ENCODE peak calls at places on chromosomes 13 and 19, in five cellular contexts. E is GM18507; C is GM12864; J is stimulated activated CD8-positive, alpha-beta memory T cell treated with anti-CD3 and anti-CD28 coated beads, Interleukin-15, amount 100 ng/mL, for 24 hours; V is NCI-H2107. T is an unnamed sample.

GRCh38 chr19:50537769-50538230 is 24.1 kb upstream of the ASPDH start:
- DNase-seq in C (peak; percentile 27), V (peak; percentile 49), E (peak; percentile 56), J (peak; percentile 35), T (no peak)

GRCh38 chr19:33640773-33641172 is 19.0 kb downstream of the CHST8 start:
- DNase-seq in E (no peak), J (no peak), V (no peak), C (no peak), T (no peak)

GRCh38 chr13:32206097-32206740 is 108.9 kb downstream of the ZAR1L start:
- DNase-seq in C (no peak), V (no peak), J (no peak), E (no peak), T (no peak)

GRCh38 chr19:50547385-50548190 is 20.6 kb downstream of the LRRC4B start:
- DNase-seq in C (no peak), J (no peak), E (no peak), V (no peak), T (no peak)

GRCh38 chr13:39676315-39676876 is 20.9 kb downstream of the COG6 start:
- DNase-seq in E (no peak), J (no peak), V (peak; percentile 14), C (no peak), T (no peak)

GRCh38 chr13:111282425-111282824 is 38.0 kb upstream of the TEX29 start:
- DNase-seq in C (no peak), E (no peak), J (no peak), V (no peak), T (no peak)

GRCh38 chr13:31161583-31162150 is at the start of gene HSPH1:
- DNase-seq in C (peak; percentile 95), V (peak; percentile 83), E (peak; percentile 86), J (peak; percentile 93), T (peak; percentile 95)

GRCh38 chr13:59906413-59907027 is 257.2 kb downstream of the DIAPH3 start:
- DNase-seq in V (peak; percentile 1), E (no peak), J (no peak), C (no peak), T (no peak)

GRCh38 chr19:29936409-29936808 is 5.6 kb upstream of the URI1 start:
- DNase-seq in J (no peak), V (no peak), C (no peak), E (no peak), T (no peak)